ENCODE peak calls at places on chromosome 21, in four cellular contexts. C, P, J and G are unnamed samples.

GRCh38 chr21:41133896-41134522 is 34.0 kb upstream of the BACE2 start:
- DNase-seq in C (peak; percentile 54), P (peak; percentile 53), J (no peak), G (peak; percentile 1)

GRCh38 chr21:46371204-46372013 is 47.5 kb downstream of the PCNT start:
- DNase-seq in C (no peak), P (no peak), J (no peak), G (no peak)

GRCh38 chr21:18493420-18493819 is 89.8 kb upstream of the TMPRSS15 start:
- DNase-seq in C (no peak), P (peak; percentile 56), J (no peak), G (no peak)

GRCh38 chr21:19541612-19542011 is 1138.0 kb upstream of the TMPRSS15 start:
- DNase-seq in C (no peak), P (peak; percentile 12), J (no peak), G (no peak)

GRCh38 chr21:16302851-16303282 is 573.1 kb downstream of the USP25 start:
- DNase-seq in C (peak; percentile 12), P (no peak), J (peak; percentile 87), G (peak; percentile 56)

GRCh38 chr21:30616125-30616524 is at the start of gene KRTAP20-1:
- DNase-seq in C (no peak), P (no peak), J (no peak), G (no peak)

GRCh38 chr21:27759091-27759659 is 792.3 kb upstream of the ADAMTS5 start:
- DNase-seq in C (no peak), P (peak; percentile 39), J (no peak), G (no peak)

GRCh38 chr21:45935628-45936027 is 45.9 kb upstream of the COL6A1 start:
- DNase-seq in C (peak; percentile 63), P (no peak), J (no peak), G (no peak)

GRCh38 chr21:32981096-32981495 is 44.6 kb upstream of the OLIG2 start:
- DNase-seq in C (no peak), P (no peak), J (no peak), G (no peak)

DNA sequence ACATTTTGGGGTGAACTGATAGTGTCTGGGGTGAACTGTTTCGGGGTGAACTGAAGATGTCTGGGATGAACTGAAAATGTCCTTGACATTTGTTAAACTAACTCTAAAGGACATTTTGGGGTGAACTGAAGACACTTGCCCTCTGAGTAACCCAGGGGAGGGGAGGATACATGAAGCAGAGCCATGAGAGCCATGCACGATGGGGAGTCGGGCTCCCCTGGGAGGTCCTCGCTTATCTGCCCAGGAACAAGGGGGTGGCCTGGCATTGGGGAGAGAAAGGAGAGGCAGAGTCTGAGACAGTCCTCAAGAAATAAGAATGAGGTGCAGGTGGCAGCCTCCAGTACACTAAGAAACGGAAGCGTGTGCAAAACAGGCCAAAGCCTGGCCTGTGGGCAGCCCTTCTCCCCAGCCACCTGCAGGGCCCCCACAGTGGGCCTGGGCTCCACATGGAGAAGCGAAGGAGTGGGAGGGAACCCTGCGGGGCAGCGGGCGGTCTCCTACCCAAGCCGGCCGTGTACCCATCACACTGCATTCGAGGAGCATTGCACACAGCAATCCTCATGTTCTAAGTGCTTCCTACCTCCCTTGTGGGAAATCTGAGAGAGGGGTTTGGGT is 24.2 kb downstream of the RSPH1 start:
- DNase-seq in C (no peak), P (no peak), J (no peak), G (peak; percentile 48)
- H3K4me1 ChIP-seq in C (no peaks in the 10 kb centered on the region), P (peaks cover 38% of the 10 kb centered on the region), J (no peaks in the 10 kb centered on the region), G (peaks cover 11% of the 10 kb centered on the region)

DNA sequence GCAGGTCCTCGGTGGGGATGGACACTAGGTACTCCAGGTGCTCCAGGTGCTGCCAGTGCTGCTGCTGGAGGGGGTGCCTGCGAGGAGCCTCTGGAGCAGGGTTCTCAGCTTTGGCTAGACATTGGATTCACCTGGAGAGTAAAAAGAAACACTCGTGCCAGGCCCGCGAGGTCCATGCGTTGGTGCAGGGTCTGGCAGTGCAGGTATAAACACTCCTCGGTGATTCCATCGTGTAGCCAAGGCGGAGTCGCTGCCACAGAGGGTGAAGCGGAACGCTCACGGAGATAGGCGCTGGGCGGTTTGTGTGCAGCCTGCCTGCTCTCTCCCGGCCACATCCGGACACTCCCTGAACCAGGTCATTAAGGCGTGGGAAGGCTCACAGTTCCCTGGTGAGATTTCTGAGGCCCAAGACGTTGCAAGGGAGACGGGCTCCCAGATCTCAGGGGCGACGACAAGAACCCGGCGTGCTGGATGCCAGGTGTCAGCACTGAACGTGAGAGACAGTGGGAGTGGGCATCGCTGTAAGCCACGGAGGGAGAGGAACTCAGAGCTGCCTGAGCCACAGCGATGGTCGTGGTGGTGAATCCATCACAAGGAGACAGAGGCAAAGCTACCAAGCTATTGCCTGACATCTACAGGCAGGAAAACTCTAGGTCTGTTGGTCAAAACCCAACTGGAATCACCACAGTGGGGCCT is 17.2 kb upstream of the SUMO3 start:
- DNase-seq in C (no peak), P (no peak), J (no peak), G (peak; percentile 60)
- TF ChIP-seq CTCF in C (no peak), P (no peak), J (no peak), G (no peak)

DNA sequence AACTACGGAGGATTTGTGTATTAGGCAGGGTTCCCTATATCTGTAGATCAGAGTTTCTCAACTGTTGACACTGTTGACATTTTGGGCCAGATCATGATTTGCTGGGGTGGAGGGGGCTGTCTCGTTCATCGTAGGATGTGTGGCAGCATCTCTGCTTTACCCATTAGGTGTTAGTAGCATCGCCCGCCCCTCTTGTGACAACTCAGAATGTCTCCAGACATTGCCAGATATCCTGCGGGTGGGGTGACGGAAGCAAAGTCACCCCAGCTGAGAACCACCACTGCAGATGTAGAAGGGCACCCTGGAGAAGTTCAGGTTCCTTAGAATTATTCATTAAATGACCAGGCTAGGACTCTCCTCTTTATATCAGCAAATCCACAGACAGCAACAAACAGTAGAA is 125.9 kb downstream of the CLIC6 start:
- DNase-seq in C (no peak), P (no peak), J (no peak), G (no peak)
- H3K4me3 ChIP-seq in C (no peak overlapping the region), P (no peak overlapping the region), J (no peak overlapping the region), G (no peak overlapping the region)

GRCh38 chr21:44382536-44382935 is 29.1 kb downstream of the TRPM2 start:
- DNase-seq in C (no peak), P (no peak), J (no peak), G (peak; percentile 51)

GRCh38 chr21:44380876-44381275 is 27.5 kb downstream of the TRPM2 start:
- DNase-seq in C (no peak), P (no peak), J (no peak), G (no peak)

GRCh38 chr21:44381874-44382273 is 28.5 kb downstream of the TRPM2 start:
- DNase-seq in C (no peak), P (no peak), J (no peak), G (no peak)

GRCh38 chr21:44384968-44385367 is 31.5 kb downstream of the TRPM2 start:
- DNase-seq in C (no peak), P (no peak), J (no peak), G (no peak)

GRCh38 chr21:44383216-44383615 is 29.8 kb downstream of the TRPM2 start:
- DNase-seq in C (no peak), P (no peak), J (no peak), G (peak; percentile 10)
- H3K4me1 ChIP-seq in C (no peaks in the 10 kb centered on the region), P (no peaks in the 10 kb centered on the region), J (no peaks in the 10 kb centered on the region), G (no peaks in the 10 kb centered on the region)

GRCh38 chr21:26170471-26171309 is at the start of gene APP:
- DNase-seq in C (peak; percentile 70), P (peak; percentile 83), J (peak; percentile 85), G (peak; percentile 94)

GRCh38 chr21:26169611-26170470 is 729 bp downstream of the APP start:
- DNase-seq in C (peak; percentile 65), P (peak; percentile 62), J (peak; percentile 68), G (peak; percentile 85)

GRCh38 chr21:26171310-26172100 is 935 bp upstream of the APP start:
- DNase-seq in C (no peak), P (no peak), J (no peak), G (no peak)

GRCh38 chr21:26167593-26167992 is 3.0 kb downstream of the APP start:
- DNase-seq in C (no peak), P (no peak), J (no peak), G (no peak)

GRCh38 chr21:26169061-26169610 is 1.4 kb downstream of the APP start:
- DNase-seq in C (peak; percentile 71), P (peak; percentile 70), J (peak; percentile 66), G (peak; percentile 80)
- TF ChIP-seq CTCF in C (peak; percentile 38), P (peak; percentile 49), J (peak; percentile 29), G (peak; percentile 30)

GRCh38 chr21:25375675-25376074 is 231.6 kb downstream of the MRPL39 start:
- DNase-seq in C (peak; percentile 53), P (no peak), J (no peak), G (no peak)
- H3K4me3 ChIP-seq in C (no peak overlapping the region), P (no peak overlapping the region), J (no peak overlapping the region), G (no peak overlapping the region)